ENCODE peak calls at places on chromosomes 12 and 14, in eight cellular contexts. One of them, this sample, is unnamed.

GRCh38 chr14:74444866-74445265 is 18.9 kb upstream of the SYNDIG1L start:
- DNase-seq in A172: no peak
- DNase-seq in stomach: no peak
- DNase-seq in iPS-NIHi11: no peak
- DNase-seq in Ammon's horn: no peak
- DNase-seq in hypothalamus: no peak
- DNase-seq in vagina: no peak
- DNase-seq in sigmoid colon: no peak
- DNase-seq in this sample: no peak

GRCh38 chr12:102120564-102120873 is 536 bp downstream of the PARPBP start:
- DNase-seq in A172: no peak
- DNase-seq in stomach: no peak
- DNase-seq in iPS-NIHi11: no peak
- DNase-seq in Ammon's horn: no peak
- DNase-seq in hypothalamus: no peak
- DNase-seq in vagina: no peak
- DNase-seq in sigmoid colon: no peak
- DNase-seq in this sample: no peak

GRCh38 chr14:90661881-90662280 is 154.3 kb downstream of the TTC7B start:
- DNase-seq in A172: no peak
- DNase-seq in stomach: no peak
- DNase-seq in iPS-NIHi11: no peak
- DNase-seq in Ammon's horn: no peak
- DNase-seq in hypothalamus: no peak
- DNase-seq in vagina: no peak
- DNase-seq in sigmoid colon: no peak
- DNase-seq in this sample: no peak

GRCh38 chr12:106113446-106114083 is 25.2 kb downstream of the NUAK1 start:
- DNase-seq in A172: no peak
- DNase-seq in stomach: no peak
- DNase-seq in iPS-NIHi11: no peak
- DNase-seq in Ammon's horn: no peak
- DNase-seq in hypothalamus: no peak
- DNase-seq in vagina: no peak
- DNase-seq in sigmoid colon: no peak
- DNase-seq in this sample: no peak

GRCh38 chr14:105935384-105935783 is 409.0 kb downstream of the TMEM121 start:
- DNase-seq in A172: no peak
- DNase-seq in stomach: no peak
- DNase-seq in iPS-NIHi11: no peak
- DNase-seq in Ammon's horn: no peak
- DNase-seq in hypothalamus: no peak
- DNase-seq in vagina: peak
- DNase-seq in sigmoid colon: peak
- DNase-seq in this sample: no peak

GRCh38 chr12:2826721-2827515 is 7.9 kb downstream of the NRIP2 start:
- DNase-seq in A172: no peak
- DNase-seq in stomach: no peak
- DNase-seq in iPS-NIHi11: no peak
- DNase-seq in Ammon's horn: no peak
- DNase-seq in hypothalamus: no peak
- DNase-seq in vagina: no peak
- DNase-seq in sigmoid colon: no peak
- DNase-seq in this sample: no peak

GRCh38 chr12:3035815-3036702 is 41.1 kb upstream of the TSPAN9 start:
- DNase-seq in A172: peak
- DNase-seq in stomach: no peak
- DNase-seq in iPS-NIHi11: no peak
- DNase-seq in Ammon's horn: peak
- DNase-seq in hypothalamus: peak
- DNase-seq in vagina: no peak
- DNase-seq in sigmoid colon: no peak
- DNase-seq in this sample: no peak

GRCh38 chr14:39431416-39432178 is 636 bp downstream of the FBXO33 start:
- DNase-seq in A172: no peak
- DNase-seq in stomach: peak
- DNase-seq in iPS-NIHi11: peak
- DNase-seq in Ammon's horn: peak
- DNase-seq in hypothalamus: no peak
- DNase-seq in vagina: no peak
- DNase-seq in sigmoid colon: peak
- DNase-seq in this sample: no peak

GRCh38 chr14:86168376-86168775 is 638.4 kb downstream of the FLRT2 start:
- DNase-seq in A172: no peak
- DNase-seq in stomach: no peak
- DNase-seq in iPS-NIHi11: peak
- DNase-seq in Ammon's horn: no peak
- DNase-seq in hypothalamus: no peak
- DNase-seq in vagina: no peak
- DNase-seq in sigmoid colon: no peak
- DNase-seq in this sample: no peak

GRCh38 chr12:4962539-4963486 is 53.1 kb downstream of the KCNA1 start:
- DNase-seq in A172: peak
- DNase-seq in stomach: no peak
- DNase-seq in iPS-NIHi11: no peak
- DNase-seq in Ammon's horn: peak
- DNase-seq in hypothalamus: no peak
- DNase-seq in vagina: no peak
- DNase-seq in sigmoid colon: no peak
- DNase-seq in this sample: no peak

GRCh38 chr14:89624500-89625156 is 207.6 kb upstream of the FOXN3 start:
- DNase-seq in A172: no peak
- DNase-seq in stomach: no peak
- DNase-seq in iPS-NIHi11: no peak
- DNase-seq in Ammon's horn: no peak
- DNase-seq in hypothalamus: no peak
- DNase-seq in vagina: no peak
- DNase-seq in sigmoid colon: no peak
- DNase-seq in this sample: no peak

GRCh38 chr12:77372026-77372425 is 306.7 kb upstream of the E2F7 start:
- DNase-seq in A172: no peak
- DNase-seq in stomach: no peak
- DNase-seq in iPS-NIHi11: no peak
- DNase-seq in Ammon's horn: no peak
- DNase-seq in hypothalamus: no peak
- DNase-seq in vagina: no peak
- DNase-seq in sigmoid colon: no peak
- DNase-seq in this sample: no peak

GRCh38 chr12:31517994-31518393 is 72.9 kb downstream of the DENND5B start:
- DNase-seq in A172: no peak
- DNase-seq in stomach: no peak
- DNase-seq in iPS-NIHi11: no peak
- DNase-seq in Ammon's horn: no peak
- DNase-seq in hypothalamus: no peak
- DNase-seq in vagina: no peak
- DNase-seq in sigmoid colon: no peak
- DNase-seq in this sample: no peak

GRCh38 chr12:124804011-124804621 is 59.5 kb downstream of the SCARB1 start:
- DNase-seq in A172: peak
- DNase-seq in stomach: peak
- DNase-seq in iPS-NIHi11: peak
- DNase-seq in Ammon's horn: peak
- DNase-seq in hypothalamus: no peak
- DNase-seq in vagina: no peak
- DNase-seq in sigmoid colon: peak
- DNase-seq in this sample: no peak

GRCh38 chr12:127363392-127363791 is 903.6 kb upstream of the TMEM132C start:
- DNase-seq in A172: peak
- DNase-seq in stomach: no peak
- DNase-seq in iPS-NIHi11: no peak
- DNase-seq in Ammon's horn: no peak
- DNase-seq in hypothalamus: no peak
- DNase-seq in vagina: peak
- DNase-seq in sigmoid colon: no peak
- DNase-seq in this sample: no peak

GRCh38 chr14:61589691-61590521 is 105.4 kb upstream of the HIF1A start:
- DNase-seq in A172: no peak
- DNase-seq in stomach: no peak
- DNase-seq in iPS-NIHi11: no peak
- DNase-seq in Ammon's horn: no peak
- DNase-seq in hypothalamus: no peak
- DNase-seq in vagina: no peak
- DNase-seq in sigmoid colon: no peak
- DNase-seq in this sample: no peak

GRCh38 chr14:66072190-66072905 is 413.8 kb upstream of the CCDC196 start:
- DNase-seq in A172: no peak
- DNase-seq in stomach: no peak
- DNase-seq in iPS-NIHi11: no peak
- DNase-seq in Ammon's horn: no peak
- DNase-seq in hypothalamus: no peak
- DNase-seq in vagina: no peak
- DNase-seq in sigmoid colon: no peak
- DNase-seq in this sample: no peak

GRCh38 chr12:81017792-81018191 is 60.1 kb upstream of the ACSS3 start:
- DNase-seq in A172: no peak
- DNase-seq in stomach: no peak
- DNase-seq in iPS-NIHi11: no peak
- DNase-seq in Ammon's horn: no peak
- DNase-seq in hypothalamus: no peak
- DNase-seq in vagina: no peak
- DNase-seq in sigmoid colon: no peak
- DNase-seq in this sample: no peak

GRCh38 chr12:65278576-65279386 is at the start of gene MSRB3:
- DNase-seq in A172: peak
- DNase-seq in stomach: peak
- DNase-seq in iPS-NIHi11: peak
- DNase-seq in Ammon's horn: peak
- DNase-seq in hypothalamus: peak
- DNase-seq in vagina: no peak
- DNase-seq in sigmoid colon: peak
- DNase-seq in this sample: no peak

GRCh38 chr14:19949218-19949617 is 18.5 kb downstream of the OR4K1 start:
- DNase-seq in A172: no peak
- DNase-seq in stomach: no peak
- DNase-seq in iPS-NIHi11: no peak
- DNase-seq in Ammon's horn: no peak
- DNase-seq in hypothalamus: no peak
- DNase-seq in vagina: no peak
- DNase-seq in sigmoid colon: no peak
- DNase-seq in this sample: no peak